ENCODE peak calls at places on chromosomes 5 and 9, in six cellular contexts. F is stimulated activated naive CD8-positive, alpha-beta T cell treated with anti-CD3 and anti-CD28 coated beads, Interleukin-15, amount 100 ng/mL, for 72 hours; L is stromal cell of bone marrow; G is NCI-H2029 treated with DMSO at 0.1 percent for 48 hours; Y is NCI-H345; I is activated gamma-delta T cell treated with anti-CD3 and anti-CD28 coated beads, Interleukin-2, amount 50 U/mL, for 16 hours. V is an unnamed sample.

GRCh38 chr9:19127881-19128719 is 808 bp upstream of the PLIN2 start:
- DNase-seq in F (no peak), L (no peak), G (no peak), Y (peak), I (no peak), V (no peak)

GRCh38 chr5:110354341-110354740 is 372.1 kb downstream of the TMEM232 start:
- DNase-seq in F (no peak), L (no peak), G (no peak), Y (no peak), I (no peak), V (peak)

GRCh38 chr5:51172853-51173635 is 210.2 kb upstream of the ISL1 start:
- DNase-seq in F (no peak), L (no peak), G (no peak), Y (peak), I (no peak), V (no peak)

GRCh38 chr9:133119039-133119438 is 2.0 kb downstream of the RALGDS start:
- DNase-seq in F (no peak), L (no peak), G (no peak), Y (no peak), I (no peak), V (no peak)

GRCh38 chr9:120885968-120886367 is 9.0 kb upstream of the PHF19 start:
- DNase-seq in F (no peak), L (no peak), G (no peak), Y (no peak), I (no peak), V (no peak)

GRCh38 chr5:52840286-52841050 is 52.8 kb downstream of the ITGA1 start:
- DNase-seq in F (no peak), L (no peak), G (no peak), Y (peak), I (no peak), V (peak)

GRCh38 chr9:133955821-133956411 is 36.2 kb downstream of the VAV2 start:
- DNase-seq in F (peak), L (no peak), G (no peak), Y (no peak), I (no peak), V (no peak)

GRCh38 chr5:172855597-172856292 is 21.7 kb downstream of the ERGIC1 start:
- DNase-seq in F (no peak), L (no peak), G (no peak), Y (no peak), I (no peak), V (no peak)

GRCh38 chr9:92716557-92716956 is 46.6 kb upstream of the IPPK start:
- DNase-seq in F (peak), L (no peak), G (no peak), Y (peak), I (peak), V (no peak)

GRCh38 chr5:158943057-158943456 is 156.7 kb downstream of the EBF1 start:
- DNase-seq in F (no peak), L (peak), G (no peak), Y (no peak), I (no peak), V (peak)

GRCh38 chr5:164277720-164278119 is 772.3 kb downstream of the MAT2B start:
- DNase-seq in F (no peak), L (no peak), G (no peak), Y (no peak), I (no peak), V (peak)

GRCh38 chr5:117665121-117665520 is 1090.5 kb upstream of the SEMA6A start:
- DNase-seq in F (no peak), L (no peak), G (no peak), Y (no peak), I (no peak), V (peak)

GRCh38 chr5:172411423-172412111 is 42.8 kb downstream of the SH3PXD2B start:
- DNase-seq in F (peak), L (no peak), G (no peak), Y (peak), I (no peak), V (no peak)

GRCh38 chr9:92385474-92385873 is 18.9 kb downstream of the OGN start:
- DNase-seq in F (no peak), L (no peak), G (peak), Y (no peak), I (no peak), V (no peak)

GRCh38 chr9:134950404-134950760 is 32.7 kb upstream of the FCN1 start:
- DNase-seq in F (no peak), L (no peak), G (no peak), Y (no peak), I (no peak), V (no peak)

GRCh38 chr5:112641515-112642110 is 96.1 kb upstream of the APC start:
- DNase-seq in F (no peak), L (no peak), G (no peak), Y (no peak), I (no peak), V (no peak)

GRCh38 chr9:114652776-114653555 is 4.6 kb downstream of the TEX53 start:
- DNase-seq in F (no peak), L (peak), G (no peak), Y (no peak), I (no peak), V (no peak)

GRCh38 chr9:113675475-113675941 is 200.6 kb upstream of the ZNF618 start:
- DNase-seq in F (no peak), L (peak), G (no peak), Y (no peak), I (no peak), V (peak)

GRCh38 chr5:33174376-33174775 is 266.4 kb upstream of the TARS1 start:
- DNase-seq in F (no peak), L (no peak), G (no peak), Y (no peak), I (no peak), V (no peak)

GRCh38 chr5:176389114-176389768 is 690 bp downstream of the HIGD2A start:
- DNase-seq in F (no peak), L (no peak), G (no peak), Y (no peak), I (no peak), V (no peak)

GRCh38 chr9:70049672-70050271 is 6.1 kb downstream of the MAMDC2 start:
- DNase-seq in F (no peak), L (peak), G (no peak), Y (no peak), I (no peak), V (no peak)

GRCh38 chr5:16691731-16692130 is 74.9 kb upstream of the RETREG1 start:
- DNase-seq in F (no peak), L (no peak), G (no peak), Y (no peak), I (no peak), V (no peak)

GRCh38 chr9:95266649-95267048 is 50.9 kb downstream of the FANCC start:
- DNase-seq in F (no peak), L (no peak), G (no peak), Y (no peak), I (no peak), V (no peak)

GRCh38 chr9:121567142-121568100 is 67.8 kb upstream of the GGTA1 start:
- DNase-seq in F (no peak), L (no peak), G (no peak), Y (no peak), I (no peak), V (no peak)

GRCh38 chr5:40043916-40044315 is 619.1 kb upstream of the DAB2 start:
- DNase-seq in F (no peak), L (no peak), G (no peak), Y (no peak), I (no peak), V (no peak)

GRCh38 chr5:138967806-138968448 is 92.8 kb upstream of the LRRTM2 start:
- DNase-seq in F (no peak), L (no peak), G (peak), Y (peak), I (no peak), V (no peak)

GRCh38 chr5:52948418-52949076 is 40.6 kb upstream of the ITGA2 start:
- DNase-seq in F (peak), L (peak), G (peak), Y (peak), I (peak), V (peak)